ENCODE peak calls at places on chromosomes 6 and 20, in seven cellular contexts. Z is CD8-positive, alpha-beta T cell; G is A549; Q is thoracic aorta; A is fibroblast of lung; T is gastrocnemius medialis; W is psoas muscle. Y is an unnamed sample.

GRCh38 chr6:38178584-38178886 is 359.0 kb downstream of the ZFAND3 start:
- DNase-seq in Z (no peak), G (no peak), Q (no peak), A (no peak), T (no peak), W (no peak), Y (no peak)

GRCh38 chr6:52457096-52457495 is 37.0 kb downstream of the EFHC1 start:
- DNase-seq in Z (no peak), G (no peak), Q (no peak), A (no peak), T (no peak), W (no peak), Y (no peak)

GRCh38 chr6:15437090-15437489 is 191.2 kb downstream of the JARID2 start:
- DNase-seq in Z (no peak), G (no peak), Q (no peak), A (no peak), T (no peak), W (no peak), Y (no peak)

GRCh38 chr20:17762243-17762872 is 62.6 kb downstream of the BANF2 start:
- DNase-seq in Z (no peak), G (no peak), Q (no peak), A (no peak), T (no peak), W (no peak), Y (no peak)

GRCh38 chr20:47360207-47360488 is 3.6 kb upstream of the ZMYND8 start:
- DNase-seq in Z (no peak), G (peak; percentile 43), Q (peak; percentile 40), A (peak; percentile 44), T (peak; percentile 64), W (no peak), Y (no peak)

GRCh38 chr6:22071655-22072054 is 225.2 kb downstream of the PRL start:
- DNase-seq in Z (no peak), G (no peak), Q (no peak), A (peak; percentile 50), T (peak; percentile 29), W (no peak), Y (no peak)

GRCh38 chr20:50181344-50181743 is 9.3 kb upstream of the CEBPB start:
- DNase-seq in Z (no peak), G (no peak), Q (no peak), A (no peak), T (no peak), W (no peak), Y (no peak)

GRCh38 chr20:62342910-62343309 is 24.2 kb downstream of the LAMA5 start:
- DNase-seq in Z (no peak), G (no peak), Q (no peak), A (no peak), T (no peak), W (no peak), Y (no peak)

GRCh38 chr6:116096979-116097816 is 3.5 kb upstream of the NT5DC1 start:
- DNase-seq in Z (no peak), G (no peak), Q (no peak), A (no peak), T (no peak), W (no peak), Y (no peak)

GRCh38 chr20:41050361-41051019 is 21.9 kb downstream of the TOP1 start:
- DNase-seq in Z (no peak), G (no peak), Q (no peak), A (peak; percentile 72), T (no peak), W (no peak), Y (no peak)

GRCh38 chr6:16637635-16638034 is 123.6 kb downstream of the ATXN1 start:
- DNase-seq in Z (no peak), G (no peak), Q (no peak), A (peak; percentile 52), T (no peak), W (no peak), Y (no peak)

GRCh38 chr6:35499372-35499771 is 2.5 kb upstream of the TEAD3 start:
- DNase-seq in Z (no peak), G (no peak), Q (no peak), A (no peak), T (no peak), W (no peak), Y (no peak)

GRCh38 chr20:36830791-36831691 is 44.9 kb upstream of the TLDC2 start:
- DNase-seq in Z (no peak), G (no peak), Q (peak; percentile 60), A (peak; percentile 23), T (peak; percentile 34), W (peak; percentile 74), Y (peak; percentile 84)

GRCh38 chr6:80642452-80642851 is 536.0 kb downstream of the BCKDHB start:
- DNase-seq in Z (no peak), G (no peak), Q (no peak), A (peak; percentile 73), T (no peak), W (no peak), Y (no peak)

GRCh38 chr20:19730716-19731115 is 27.3 kb upstream of the RIN2 start:
- DNase-seq in Z (no peak), G (no peak), Q (no peak), A (no peak), T (no peak), W (no peak), Y (no peak)

GRCh38 chr20:51122931-51123658 is 100.2 kb upstream of the KCNG1 start:
- DNase-seq in Z (no peak), G (no peak), Q (no peak), A (no peak), T (no peak), W (no peak), Y (no peak)

GRCh38 chr6:28002181-28002580 is 45.1 kb downstream of the OR2B6 start:
- DNase-seq in Z (no peak), G (no peak), Q (no peak), A (no peak), T (no peak), W (no peak), Y (no peak)

GRCh38 chr20:32793059-32793458 is 26.7 kb upstream of the MAPRE1 start:
- DNase-seq in Z (no peak), G (no peak), Q (no peak), A (no peak), T (no peak), W (no peak), Y (no peak)

GRCh38 chr6:167588920-167589614 is 237.6 kb upstream of the AFDN start:
- DNase-seq in Z (peak; percentile 43), G (no peak), Q (no peak), A (no peak), T (no peak), W (no peak), Y (peak; percentile 52)

GRCh38 chr20:23520185-23520584 is 29.3 kb downstream of the CST8 start:
- DNase-seq in Z (no peak), G (no peak), Q (no peak), A (no peak), T (no peak), W (no peak), Y (no peak)

GRCh38 chr6:5566718-5567117 is 305.4 kb downstream of the FARS2 start:
- DNase-seq in Z (no peak), G (no peak), Q (no peak), A (no peak), T (no peak), W (no peak), Y (no peak)

GRCh38 chr20:39784693-39785092 is 822.5 kb downstream of the DHX35 start:
- DNase-seq in Z (no peak), G (no peak), Q (no peak), A (no peak), T (no peak), W (no peak), Y (no peak)

GRCh38 chr6:1766663-1767062 is 156.9 kb downstream of the FOXC1 start:
- DNase-seq in Z (no peak), G (no peak), Q (no peak), A (no peak), T (no peak), W (no peak), Y (no peak)

GRCh38 chr20:1357921-1358671 is 29.2 kb upstream of the SDCBP2 start:
- DNase-seq in Z (no peak), G (no peak), Q (no peak), A (peak; percentile 84), T (no peak), W (no peak), Y (no peak)

GRCh38 chr6:26613717-26614683 is 17.2 kb downstream of the ABT1 start:
- DNase-seq in Z (peak; percentile 67), G (no peak), Q (no peak), A (no peak), T (no peak), W (no peak), Y (no peak)

GRCh38 chr6:163417595-163417994 is 3.1 kb downstream of the QKI start:
- DNase-seq in Z (no peak), G (no peak), Q (no peak), A (no peak), T (no peak), W (no peak), Y (no peak)
- H3K4me3 ChIP-seq in Z (no peak overlapping the region), G (peak overlapping the region; percentile 91), Q (peak overlapping the region; percentile 80), A (peak overlapping the region; percentile 99), T (peak overlapping the region; percentile 89), W (peak overlapping the region; percentile 93), Y (peak overlapping the region; percentile 93)

GRCh38 chr20:35618032-35618371 is 2.4 kb downstream of the SPAG4 start:
- DNase-seq in Z (no peak), G (no peak), Q (no peak), A (no peak), T (no peak), W (no peak), Y (no peak)
- TF ChIP-seq CTCF in Z (no peak), G (peak; percentile 3), Q (no peak), A (no peak), T (no peak), W (no peak), Y (no peak)

DNA sequence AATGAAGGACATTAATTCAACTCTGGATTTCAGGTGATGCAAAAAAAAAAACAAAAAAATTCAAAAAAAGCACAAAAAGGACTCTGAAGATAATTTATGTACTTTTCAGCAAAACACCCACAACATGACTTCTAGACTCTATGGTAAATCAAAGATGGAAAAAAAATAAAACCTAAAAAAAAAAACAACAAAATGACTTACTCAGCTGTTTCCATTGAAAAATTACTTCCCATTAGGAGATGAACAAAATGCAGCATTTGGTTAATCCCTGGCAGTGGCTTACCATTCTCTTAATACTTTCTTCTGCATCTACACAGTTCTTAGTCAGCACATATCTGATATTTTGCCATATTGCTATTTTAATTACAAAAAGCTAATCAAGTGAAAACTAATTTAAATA is 572.6 kb downstream of the PRKN start:
- DNase-seq in Z (no peak), G (no peak), Q (no peak), A (no peak), T (no peak), W (no peak), Y (no peak)
- H3K4me1 ChIP-seq in Z (no peaks in the 10 kb centered on the region), G (no peaks in the 10 kb centered on the region), Q (no peaks in the 10 kb centered on the region), A (no peaks in the 10 kb centered on the region), T (peaks cover 21% of the 10 kb centered on the region), W (peaks cover 14% of the 10 kb centered on the region), Y (no peaks in the 10 kb centered on the region)

GRCh38 chr6:37078814-37079213 is 73.4 kb downstream of the FGD2 start:
- DNase-seq in Z (no peak), G (no peak), Q (no peak), A (no peak), T (no peak), W (no peak), Y (no peak)

GRCh38 chr6:37074053-37074827 is 68.8 kb downstream of the FGD2 start:
- DNase-seq in Z (no peak), G (no peak), Q (no peak), A (peak; percentile 64), T (peak; percentile 89), W (peak; percentile 77), Y (peak; percentile 83)

GRCh38 chr6:37082390-37082789 is 76.9 kb downstream of the FGD2 start:
- DNase-seq in Z (no peak), G (no peak), Q (no peak), A (no peak), T (no peak), W (no peak), Y (no peak)

GRCh38 chr6:37081042-37081607 is 75.7 kb downstream of the FGD2 start:
- DNase-seq in Z (no peak), G (no peak), Q (no peak), A (no peak), T (no peak), W (no peak), Y (no peak)

GRCh38 chr6:37077459-37078296 is 72.2 kb downstream of the FGD2 start:
- DNase-seq in Z (no peak), G (no peak), Q (no peak), A (peak; percentile 93), T (peak; percentile 67), W (peak; percentile 86), Y (peak; percentile 77)
- H3K4me3 ChIP-seq in Z (no peak overlapping the region), G (no peak overlapping the region), Q (peak overlapping the region; percentile 52), A (no peak overlapping the region), T (no peak overlapping the region), W (no peak overlapping the region), Y (no peak overlapping the region)